ENCODE peak calls at places on chromosomes 2 and 18, in five cellular contexts. One of them, this sample, is unnamed.
A peak's percentile ranks its signal among the peaks of the same experiment; 100 is the strongest.

GRCh38 chr18:13635046-13635445 is 91.3 kb downstream of the FAM210A start:
- DNase-seq in HL-60: no peak
- DNase-seq in GM12891: no peak
- DNase-seq in upper lobe of left lung: no peak
- DNase-seq in K562: no peak
- DNase-seq in this sample: no peak

GRCh38 chr2:200751786-200752185 is 59.9 kb upstream of the BZW1 start:
- DNase-seq in upper lobe of left lung: no peak
- DNase-seq in GM12891: no peak
- DNase-seq in HL-60: no peak
- DNase-seq in K562: no peak
- DNase-seq in this sample: no peak

GRCh38 chr2:177464549-177464948 is 72.0 kb downstream of the AGPS start:
- DNase-seq in K562: no peak
- DNase-seq in upper lobe of left lung: no peak
- DNase-seq in HL-60: no peak
- DNase-seq in GM12891: no peak
- DNase-seq in this sample: no peak

GRCh38 chr2:238061310-238062202 is 755 bp downstream of the SCLY start:
- DNase-seq in upper lobe of left lung: peak; percentile 34
- DNase-seq in GM12891: peak; percentile 27
- DNase-seq in K562: peak; percentile 21
- DNase-seq in HL-60: peak; percentile 66
- DNase-seq in this sample: peak; percentile 80

GRCh38 chr2:180124273-180124881 is 117.3 kb upstream of the CWC22 start:
- DNase-seq in HL-60: peak; percentile 8
- DNase-seq in GM12891: peak; percentile 5
- DNase-seq in K562: peak; percentile 41
- DNase-seq in upper lobe of left lung: no peak
- DNase-seq in this sample: no peak

GRCh38 chr2:160910681-160911080 is 249.5 kb upstream of the TANK start:
- DNase-seq in GM12891: no peak
- DNase-seq in upper lobe of left lung: no peak
- DNase-seq in K562: no peak
- DNase-seq in HL-60: no peak
- DNase-seq in this sample: no peak

GRCh38 chr2:113156278-113157107 is 17.3 kb upstream of the PSD4 start:
- DNase-seq in K562: no peak
- DNase-seq in GM12891: no peak
- DNase-seq in upper lobe of left lung: no peak
- DNase-seq in HL-60: no peak
- DNase-seq in this sample: no peak

GRCh38 chr2:182302174-182302573 is 124.7 kb downstream of the PDE1A start:
- DNase-seq in K562: no peak
- DNase-seq in HL-60: no peak
- DNase-seq in upper lobe of left lung: no peak
- DNase-seq in GM12891: no peak
- DNase-seq in this sample: no peak

GRCh38 chr2:152400607-152401214 is 65.7 kb downstream of the FMNL2 start:
- DNase-seq in HL-60: no peak
- DNase-seq in K562: no peak
- DNase-seq in upper lobe of left lung: no peak
- DNase-seq in GM12891: no peak
- DNase-seq in this sample: no peak

GRCh38 chr18:13376298-13376840 is 157.8 kb downstream of the LDLRAD4 start:
- DNase-seq in HL-60: no peak
- DNase-seq in GM12891: no peak
- DNase-seq in K562: no peak
- DNase-seq in upper lobe of left lung: peak; percentile 16
- DNase-seq in this sample: no peak

GRCh38 chr2:120641366-120641771 is 94.3 kb upstream of the GLI2 start:
- DNase-seq in HL-60: no peak
- DNase-seq in GM12891: no peak
- DNase-seq in upper lobe of left lung: no peak
- DNase-seq in K562: no peak
- DNase-seq in this sample: no peak

GRCh38 chr2:15081356-15081755 is 448.8 kb downstream of the LRATD1 start:
- DNase-seq in K562: no peak
- DNase-seq in upper lobe of left lung: no peak
- DNase-seq in GM12891: no peak
- DNase-seq in HL-60: no peak
- DNase-seq in this sample: no peak

GRCh38 chr2:10163498-10164486 is 41.3 kb downstream of the RRM2 start:
- DNase-seq in K562: no peak
- DNase-seq in GM12891: peak; percentile 47
- DNase-seq in upper lobe of left lung: no peak
- DNase-seq in HL-60: no peak
- DNase-seq in this sample: peak; percentile 67

GRCh38 chr2:38750793-38751042 is 443 bp downstream of the SRSF7 start:
- DNase-seq in upper lobe of left lung: peak; percentile 51
- DNase-seq in HL-60: peak; percentile 51
- DNase-seq in K562: no peak
- DNase-seq in GM12891: peak; percentile 48
- DNase-seq in this sample: peak; percentile 93

GRCh38 chr2:47221039-47221438 is 65.9 kb upstream of the STPG4 start:
- DNase-seq in HL-60: no peak
- DNase-seq in upper lobe of left lung: no peak
- DNase-seq in GM12891: no peak
- DNase-seq in K562: no peak
- DNase-seq in this sample: no peak

GRCh38 chr2:18378020-18378653 is 182.3 kb downstream of the RDH14 start:
- DNase-seq in GM12891: peak; percentile 11
- DNase-seq in HL-60: no peak
- DNase-seq in K562: peak; percentile 57
- DNase-seq in upper lobe of left lung: no peak
- DNase-seq in this sample: no peak

GRCh38 chr2:24919977-24920812 is at the start of gene ADCY3:
- DNase-seq in K562: peak; percentile 91
- DNase-seq in GM12891: peak; percentile 84
- DNase-seq in upper lobe of left lung: peak; percentile 41
- DNase-seq in HL-60: no peak
- DNase-seq in this sample: peak; percentile 91

GRCh38 chr2:139769633-139770032 is 989.4 kb upstream of the NXPH2 start:
- DNase-seq in K562: no peak
- DNase-seq in upper lobe of left lung: no peak
- DNase-seq in HL-60: no peak
- DNase-seq in GM12891: no peak
- DNase-seq in this sample: no peak

GRCh38 chr2:207253946-207254345 is 88.2 kb upstream of the KLF7 start:
- DNase-seq in GM12891: no peak
- DNase-seq in K562: no peak
- DNase-seq in HL-60: no peak
- DNase-seq in upper lobe of left lung: no peak
- DNase-seq in this sample: no peak

GRCh38 chr2:172464340-172465129 is 37.1 kb downstream of the ITGA6 start:
- DNase-seq in upper lobe of left lung: no peak
- DNase-seq in K562: no peak
- DNase-seq in GM12891: no peak
- DNase-seq in HL-60: no peak
- DNase-seq in this sample: no peak

GRCh38 chr2:226338825-226339224 is 460.8 kb downstream of the IRS1 start:
- DNase-seq in K562: no peak
- DNase-seq in HL-60: no peak
- DNase-seq in GM12891: no peak
- DNase-seq in upper lobe of left lung: no peak
- DNase-seq in this sample: no peak

GRCh38 chr2:158300394-158300793 is 156.2 kb downstream of the CCDC148 start:
- DNase-seq in upper lobe of left lung: no peak
- DNase-seq in HL-60: no peak
- DNase-seq in GM12891: no peak
- DNase-seq in K562: no peak
- DNase-seq in this sample: no peak

GRCh38 chr2:14344355-14344754 is 288.2 kb upstream of the LRATD1 start:
- DNase-seq in K562: no peak
- DNase-seq in GM12891: no peak
- DNase-seq in upper lobe of left lung: no peak
- DNase-seq in HL-60: no peak
- DNase-seq in this sample: no peak

GRCh38 chr2:86603892-86604291 is 19.8 kb downstream of the RNF103 start:
- DNase-seq in upper lobe of left lung: no peak
- DNase-seq in HL-60: no peak
- DNase-seq in GM12891: no peak
- DNase-seq in K562: no peak
- DNase-seq in this sample: no peak

GRCh38 chr2:205141381-205141780 is 540.9 kb upstream of the NRP2 start:
- DNase-seq in GM12891: no peak
- DNase-seq in K562: no peak
- DNase-seq in HL-60: no peak
- DNase-seq in upper lobe of left lung: no peak
- DNase-seq in this sample: no peak

GRCh38 chr2:205145888-205146287 is 536.4 kb upstream of the NRP2 start:
- DNase-seq in K562: no peak
- DNase-seq in upper lobe of left lung: no peak
- DNase-seq in HL-60: no peak
- DNase-seq in GM12891: no peak
- DNase-seq in this sample: no peak

DNA sequence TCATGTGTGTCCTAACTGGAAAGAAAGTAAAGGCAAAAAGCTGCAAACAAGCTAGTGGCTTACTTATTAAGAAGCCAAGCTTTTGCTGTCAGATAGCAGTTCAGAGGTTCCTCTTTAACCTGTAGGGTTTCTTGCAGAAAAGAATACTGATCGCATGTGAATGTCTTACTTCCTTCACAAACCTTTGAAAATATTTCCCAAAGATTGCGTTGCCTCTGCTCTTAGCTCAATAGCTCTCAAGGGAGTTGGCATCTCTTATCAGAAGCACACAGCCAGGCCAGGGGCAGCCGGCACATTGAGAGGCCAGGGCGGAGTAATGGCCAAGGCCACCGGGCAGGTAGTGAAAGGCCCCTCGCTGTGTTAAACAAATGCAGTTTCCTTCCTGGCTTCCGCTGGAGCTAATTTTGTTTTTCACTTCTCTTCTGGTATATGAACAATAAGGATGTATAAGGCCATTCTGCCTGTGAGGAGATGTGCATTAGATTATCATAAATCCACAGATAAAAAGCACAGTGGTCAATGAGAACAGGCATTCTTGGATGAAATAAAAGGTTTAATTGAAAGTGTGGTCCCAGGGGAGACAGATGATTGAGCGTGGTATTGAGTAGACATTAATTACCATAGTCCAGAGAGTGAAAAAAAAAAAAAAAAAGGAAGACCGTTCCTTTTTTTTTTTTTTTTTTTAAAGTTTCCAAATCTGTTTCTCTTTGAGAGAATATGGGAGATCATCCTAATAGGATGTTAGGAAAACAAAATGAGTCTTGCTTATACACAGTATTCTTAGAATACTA is 542.3 kb upstream of the NRP2 start:
- DNase-seq in HL-60: no peak
- DNase-seq in upper lobe of left lung: peak; percentile 67
- DNase-seq in K562: peak; percentile 7
- DNase-seq in GM12891: no peak
- DNase-seq in this sample: peak; percentile 81
- TF ChIP-seq POLR2AphosphoS5 in HL-60: no peak
- TF ChIP-seq POLR2AphosphoS5 in upper lobe of left lung: peak; percentile 15
- TF ChIP-seq POLR2AphosphoS5 in K562: peak; percentile 74
- TF ChIP-seq POLR2AphosphoS5 in GM12891: no peak
- TF ChIP-seq POLR2AphosphoS5 in this sample: peak; percentile 94

GRCh38 chr2:70141754-70142589 is 48.8 kb downstream of the C2orf42 start:
- DNase-seq in upper lobe of left lung: peak; percentile 78
- DNase-seq in GM12891: no peak
- DNase-seq in K562: peak; percentile 88
- DNase-seq in HL-60: no peak
- DNase-seq in this sample: no peak
- TF ChIP-seq POLR2AphosphoS5 in upper lobe of left lung: no peak
- TF ChIP-seq POLR2AphosphoS5 in GM12891: peak; percentile 65
- TF ChIP-seq POLR2AphosphoS5 in K562: no peak
- TF ChIP-seq POLR2AphosphoS5 in HL-60: peak; percentile 67
- TF ChIP-seq POLR2AphosphoS5 in this sample: no peak

DNA sequence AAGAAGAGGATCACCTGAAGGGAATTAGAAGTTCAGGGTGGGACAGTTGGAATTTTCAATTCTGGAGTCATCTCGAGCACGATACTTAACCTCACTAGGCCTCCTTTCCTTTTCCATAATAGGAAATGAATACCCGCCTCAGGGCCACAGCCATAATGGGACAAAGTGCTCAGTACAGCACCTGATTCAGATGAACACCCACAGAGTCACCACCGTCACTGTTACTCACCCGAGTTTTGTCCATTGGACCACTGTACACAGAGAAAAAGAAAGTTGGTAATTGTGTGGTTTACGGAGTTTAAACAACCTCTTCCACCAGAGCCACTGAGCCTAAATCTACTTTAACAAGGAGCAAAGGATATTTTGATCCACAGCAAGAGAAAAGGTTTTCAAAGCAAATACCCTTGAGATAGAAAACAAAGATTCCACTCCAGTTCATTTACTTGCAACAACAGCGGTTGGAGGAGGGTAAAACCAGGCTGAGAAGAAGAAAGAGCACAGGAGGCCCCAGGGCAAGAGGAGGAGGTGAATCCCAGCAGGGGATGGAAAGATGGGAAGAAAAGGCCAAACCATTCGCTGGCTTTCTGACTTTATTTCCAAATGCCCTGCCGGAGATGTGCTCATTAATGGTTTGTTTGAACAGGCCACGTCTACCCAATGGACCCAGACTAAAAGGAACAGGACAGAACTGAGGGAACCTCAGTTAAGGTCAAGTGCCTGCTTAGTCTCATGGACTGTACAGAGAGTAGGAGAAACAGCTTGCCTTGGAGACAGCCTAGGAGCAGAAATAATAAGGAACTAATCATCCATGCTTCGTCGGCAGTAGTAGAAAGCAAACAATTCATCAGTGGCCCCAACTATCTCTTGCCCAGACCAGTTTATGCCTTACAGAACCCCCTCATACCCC is 121.8 kb upstream of the NDUFV2 start:
- DNase-seq in GM12891: no peak
- DNase-seq in HL-60: no peak
- DNase-seq in K562: no peak
- DNase-seq in upper lobe of left lung: no peak
- DNase-seq in this sample: no peak
- TF ChIP-seq POLR2AphosphoS5 in GM12891: no peak
- TF ChIP-seq POLR2AphosphoS5 in HL-60: no peak
- TF ChIP-seq POLR2AphosphoS5 in K562: no peak
- TF ChIP-seq POLR2AphosphoS5 in upper lobe of left lung: no peak
- TF ChIP-seq POLR2AphosphoS5 in this sample: no peak

DNA sequence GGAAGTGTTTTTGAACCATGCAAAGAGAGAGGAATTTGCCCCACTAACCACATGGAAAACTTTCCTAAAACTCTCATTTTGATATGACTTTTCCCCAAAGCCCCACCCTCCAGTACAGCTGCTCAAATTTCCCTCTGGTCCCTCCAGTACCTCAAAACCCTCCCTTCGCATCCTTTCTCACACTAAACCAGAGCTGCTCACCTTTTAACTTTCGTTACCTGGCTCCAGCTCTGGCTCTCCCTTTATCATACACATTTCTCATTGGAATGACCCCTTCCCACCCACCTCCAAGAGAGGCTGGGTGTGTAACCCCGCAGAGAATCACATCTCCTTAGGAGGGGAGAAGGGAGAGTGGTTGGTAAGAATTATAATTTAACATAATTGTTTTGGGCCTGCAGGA is 86.8 kb upstream of the NDUFV2 start:
- DNase-seq in upper lobe of left lung: no peak
- DNase-seq in K562: no peak
- DNase-seq in HL-60: no peak
- DNase-seq in GM12891: no peak
- DNase-seq in this sample: no peak
- TF ChIP-seq POLR2AphosphoS5 in upper lobe of left lung: no peak
- TF ChIP-seq POLR2AphosphoS5 in K562: no peak
- TF ChIP-seq POLR2AphosphoS5 in HL-60: no peak
- TF ChIP-seq POLR2AphosphoS5 in GM12891: no peak
- TF ChIP-seq POLR2AphosphoS5 in this sample: no peak